ENCODE peak calls at places on chromosomes 3 and 15, in six cellular contexts. P is AG09309, U is left ventricle myocardium superior, Z is NCI-H1105 treated with DMSO at 0.1 percent for 48 hours, E is T-helper 9 cell, L is mucosa of gallbladder. M is an unnamed sample.

GRCh38 chr3:133935843-133936825 is 40.5 kb upstream of the RAB6B start:
- DNase-seq in P (no peak), U (no peak), Z (no peak), E (no peak), L (peak; percentile 6), M (no peak)

GRCh38 chr15:38084289-38084688 is 149.8 kb downstream of the TMCO5A start:
- DNase-seq in P (no peak), U (no peak), Z (no peak), E (no peak), L (no peak), M (no peak)

GRCh38 chr3:127200086-127200691 is 7.3 kb downstream of the PRR23E start:
- DNase-seq in P (no peak), U (no peak), Z (no peak), E (no peak), L (peak; percentile 9), M (no peak)

GRCh38 chr3:98812851-98813374 is 49.8 kb downstream of the ST3GAL6 start:
- DNase-seq in P (no peak), U (no peak), Z (peak; percentile 59), E (no peak), L (no peak), M (no peak)

GRCh38 chr15:67558502-67558901 is 16.0 kb downstream of the MAP2K5 start:
- DNase-seq in P (no peak), U (no peak), Z (no peak), E (no peak), L (no peak), M (no peak)

GRCh38 chr3:152192050-152192449 is 76.7 kb upstream of the MBNL1 start:
- DNase-seq in P (no peak), U (no peak), Z (no peak), E (no peak), L (no peak), M (no peak)

GRCh38 chr15:24877174-24877573 is 77.6 kb upstream of the SNRPN start:
- DNase-seq in P (no peak), U (no peak), Z (no peak), E (no peak), L (peak; percentile 13), M (no peak)

GRCh38 chr3:15685927-15686326 is 84.4 kb downstream of the BTD start:
- DNase-seq in P (no peak), U (no peak), Z (no peak), E (no peak), L (no peak), M (no peak)

GRCh38 chr3:71087109-71088018 is 496.2 kb downstream of the FOXP1 start:
- DNase-seq in P (no peak), U (no peak), Z (no peak), E (peak; percentile 33), L (peak; percentile 59), M (no peak)

GRCh38 chr3:48567090-48567489 is 3.5 kb upstream of the UCN2 start:
- DNase-seq in P (no peak), U (no peak), Z (no peak), E (no peak), L (no peak), M (no peak)

GRCh38 chr3:112320698-112321097 is 12.3 kb upstream of the CD200 start:
- DNase-seq in P (no peak), U (no peak), Z (no peak), E (no peak), L (no peak), M (no peak)

GRCh38 chr3:116930786-116931185 is 221.2 kb downstream of the TUSC7 start:
- DNase-seq in P (no peak), U (no peak), Z (no peak), E (no peak), L (no peak), M (no peak)

GRCh38 chr3:84904819-84905555 is 53.8 kb upstream of the CADM2 start:
- DNase-seq in P (no peak), U (no peak), Z (no peak), E (no peak), L (no peak), M (no peak)

GRCh38 chr3:136898549-136898948 is 36.5 kb downstream of the NCK1 start:
- DNase-seq in P (no peak), U (no peak), Z (no peak), E (no peak), L (no peak), M (no peak)

GRCh38 chr3:53846134-53846850 is at the start of the genes CHDH and IL17RB:
- DNase-seq in P (no peak), U (peak; percentile 83), Z (peak; percentile 12), E (no peak), L (peak; percentile 74), M (peak; percentile 84)

GRCh38 chr3:126873416-126873815 is 109.5 kb upstream of the PLXNA1 start:
- DNase-seq in P (no peak), U (no peak), Z (no peak), E (no peak), L (no peak), M (no peak)

GRCh38 chr3:183085634-183086390 is 13.5 kb downstream of the MCCC1 start:
- DNase-seq in P (no peak), U (no peak), Z (peak; percentile 14), E (peak; percentile 2), L (no peak), M (no peak)

GRCh38 chr3:137172703-137173102 is 214.9 kb downstream of the IL20RB start:
- DNase-seq in P (no peak), U (no peak), Z (no peak), E (no peak), L (no peak), M (no peak)

GRCh38 chr3:1195922-1196321 is 103.1 kb downstream of the CNTN6 start:
- DNase-seq in P (peak; percentile 66), U (no peak), Z (no peak), E (no peak), L (no peak), M (no peak)

GRCh38 chr15:85440451-85440850 is 60.0 kb downstream of the AKAP13 start:
- DNase-seq in P (no peak), U (no peak), Z (no peak), E (no peak), L (no peak), M (no peak)

GRCh38 chr3:30475038-30475808 is 131.2 kb upstream of the TGFBR2 start:
- DNase-seq in P (no peak), U (no peak), Z (no peak), E (no peak), L (no peak), M (no peak)

GRCh38 chr3:133380481-133381225 is 19.2 kb upstream of the BFSP2 start:
- DNase-seq in P (no peak), U (no peak), Z (no peak), E (no peak), L (no peak), M (no peak)

GRCh38 chr3:138850151-138850550 is 15.4 kb upstream of the PIK3CB start:
- DNase-seq in P (no peak), U (peak; percentile 46), Z (peak; percentile 47), E (no peak), L (no peak), M (no peak)

GRCh38 chr15:38895326-38896282 is 331.0 kb upstream of the RASGRP1 start:
- DNase-seq in P (peak; percentile 79), U (no peak), Z (no peak), E (no peak), L (no peak), M (no peak)

GRCh38 chr3:172140499-172141391 is 101.4 kb downstream of the FNDC3B start:
- DNase-seq in P (peak; percentile 77), U (peak; percentile 34), Z (no peak), E (no peak), L (peak; percentile 84), M (peak; percentile 65)

GRCh38 chr15:60859996-60860494 is 369.1 kb downstream of the RORA start:
- DNase-seq in P (peak; percentile 58), U (no peak), Z (no peak), E (no peak), L (no peak), M (no peak)

GRCh38 chr15:64877435-64877834 is 34.3 kb upstream of the ANKDD1A start:
- DNase-seq in P (no peak), U (peak; percentile 84), Z (no peak), E (no peak), L (peak; percentile 68), M (peak; percentile 53)

GRCh38 chr15:78749831-78750230 is 61.4 kb downstream of the ADAMTS7 start:
- DNase-seq in P (no peak), U (no peak), Z (no peak), E (no peak), L (no peak), M (peak; percentile 6)

GRCh38 chr3:198032445-198032936 is 72.5 kb downstream of the LMLN start:
- DNase-seq in P (no peak), U (peak; percentile 45), Z (no peak), E (no peak), L (no peak), M (no peak)

GRCh38 chr3:155218470-155218869 is 75.0 kb downstream of the STRIT1 start:
- DNase-seq in P (no peak), U (no peak), Z (peak; percentile 7), E (no peak), L (no peak), M (no peak)

GRCh38 chr3:46400000-46400734 is 6.7 kb downstream of the CCR5AS start:
- DNase-seq in P (no peak), U (no peak), Z (no peak), E (no peak), L (no peak), M (no peak)

GRCh38 chr3:129657261-129658046 is 51.0 kb upstream of the PLXND1 start:
- DNase-seq in P (peak; percentile 10), U (no peak), Z (no peak), E (no peak), L (no peak), M (no peak)

GRCh38 chr3:196012941-196013471 is 68.9 kb downstream of the TFRC start:
- DNase-seq in P (no peak), U (no peak), Z (no peak), E (no peak), L (no peak), M (no peak)

GRCh38 chr15:80693682-80694623 is 1.2 kb upstream of the ABHD17C start:
- DNase-seq in P (no peak), U (no peak), Z (no peak), E (no peak), L (no peak), M (no peak)

GRCh38 chr3:11477286-11477935 is 166.3 kb downstream of the VGLL4 start:
- DNase-seq in P (peak; percentile 68), U (no peak), Z (peak; percentile 45), E (no peak), L (peak; percentile 27), M (no peak)

M was measured in transverse colon.